ENCODE peak calls at places on chromosomes 5 and 9, in six cellular contexts. One of them, this sample, is unnamed. For H3K27me3, the result is how much of the 10 kb centered on the place peaks cover.

GRCh38 chr5:181173420-181174342 is 26.3 kb downstream of the OR2V2 start:
- DNase-seq in H1: peak
- DNase-seq in H9: peak
- DNase-seq in neuronal stem cell: no peak
- DNase-seq in IMR-90: peak
- DNase-seq in mesenchymal stem cell: peak
- DNase-seq in this sample: peak

GRCh38 chr9:70747335-70747734 is 332.9 kb upstream of the KLF9 start:
- DNase-seq in mesenchymal stem cell: no peak
- DNase-seq in neuronal stem cell: no peak
- DNase-seq in H1: no peak
- DNase-seq in H9: no peak
- DNase-seq in IMR-90: no peak
- DNase-seq in this sample: no peak

GRCh38 chr5:73160239-73160671 is 12.7 kb upstream of the TMEM174 start:
- DNase-seq in mesenchymal stem cell: no peak
- DNase-seq in H1: no peak
- DNase-seq in H9: no peak
- DNase-seq in neuronal stem cell: no peak
- DNase-seq in IMR-90: no peak
- DNase-seq in this sample: no peak

GRCh38 chr5:25995209-25995608 is 1043.2 kb downstream of the CDH9 start:
- DNase-seq in H9: no peak
- DNase-seq in H1: no peak
- DNase-seq in IMR-90: no peak
- DNase-seq in mesenchymal stem cell: no peak
- DNase-seq in neuronal stem cell: no peak
- DNase-seq in this sample: no peak

GRCh38 chr5:82142217-82142841 is 135.8 kb downstream of the RPS23 start:
- DNase-seq in H1: no peak
- DNase-seq in neuronal stem cell: no peak
- DNase-seq in mesenchymal stem cell: no peak
- DNase-seq in IMR-90: no peak
- DNase-seq in H9: no peak
- DNase-seq in this sample: no peak

GRCh38 chr5:67989457-67989856 is 226.1 kb upstream of the PIK3R1 start:
- DNase-seq in H9: no peak
- DNase-seq in neuronal stem cell: no peak
- DNase-seq in IMR-90: peak
- DNase-seq in mesenchymal stem cell: peak
- DNase-seq in H1: no peak
- DNase-seq in this sample: peak

GRCh38 chr5:41003670-41004376 is 67.3 kb downstream of the MROH2B start:
- DNase-seq in H9: no peak
- DNase-seq in IMR-90: no peak
- DNase-seq in neuronal stem cell: no peak
- DNase-seq in H1: no peak
- DNase-seq in mesenchymal stem cell: no peak
- DNase-seq in this sample: no peak

GRCh38 chr5:132369012-132369470 is 469 bp upstream of the SLC22A5 start:
- DNase-seq in H1: no peak
- DNase-seq in neuronal stem cell: no peak
- DNase-seq in mesenchymal stem cell: peak
- DNase-seq in IMR-90: no peak
- DNase-seq in H9: no peak
- DNase-seq in this sample: no peak

GRCh38 chr5:147882586-147883313 is 4.2 kb downstream of the SCGB3A2 start:
- DNase-seq in H9: no peak
- DNase-seq in neuronal stem cell: no peak
- DNase-seq in IMR-90: no peak
- DNase-seq in H1: no peak
- DNase-seq in mesenchymal stem cell: no peak
- DNase-seq in this sample: peak

GRCh38 chr5:142222881-142223558 is 101.8 kb downstream of the SPRY4 start:
- DNase-seq in mesenchymal stem cell: no peak
- DNase-seq in H1: no peak
- DNase-seq in neuronal stem cell: no peak
- DNase-seq in H9: no peak
- DNase-seq in IMR-90: no peak
- DNase-seq in this sample: no peak

GRCh38 chr5:148290271-148291195 is 21.7 kb upstream of the SPINK7 start:
- DNase-seq in neuronal stem cell: no peak
- DNase-seq in mesenchymal stem cell: peak
- DNase-seq in H9: peak
- DNase-seq in IMR-90: peak
- DNase-seq in H1: no peak
- DNase-seq in this sample: no peak

GRCh38 chr5:6760636-6761035 is 47.4 kb downstream of the TENT4A start:
- DNase-seq in H1: no peak
- DNase-seq in neuronal stem cell: no peak
- DNase-seq in mesenchymal stem cell: no peak
- DNase-seq in IMR-90: no peak
- DNase-seq in H9: no peak
- DNase-seq in this sample: no peak

GRCh38 chr9:134597041-134597913 is 44.3 kb upstream of the COL5A1 start:
- DNase-seq in IMR-90: peak
- DNase-seq in H1: no peak
- DNase-seq in H9: no peak
- DNase-seq in mesenchymal stem cell: peak
- DNase-seq in neuronal stem cell: no peak
- DNase-seq in this sample: no peak

GRCh38 chr9:129596541-129597328 is 24.2 kb downstream of the C9orf50 start:
- DNase-seq in mesenchymal stem cell: peak
- DNase-seq in H9: peak
- DNase-seq in neuronal stem cell: peak
- DNase-seq in IMR-90: peak
- DNase-seq in H1: peak
- DNase-seq in this sample: peak

GRCh38 chr9:15416880-15417279 is 5.8 kb upstream of the SNAPC3 start:
- DNase-seq in IMR-90: peak
- DNase-seq in H1: peak
- DNase-seq in H9: peak
- DNase-seq in mesenchymal stem cell: peak
- DNase-seq in neuronal stem cell: no peak
- DNase-seq in this sample: peak

GRCh38 chr9:136327313-136327971 is at the start of gene GPSM1:
- DNase-seq in mesenchymal stem cell: peak
- DNase-seq in neuronal stem cell: no peak
- DNase-seq in H9: no peak
- DNase-seq in H1: no peak
- DNase-seq in IMR-90: peak
- DNase-seq in this sample: no peak
- H4K91ac ChIP-seq in mesenchymal stem cell: peak
- H4K91ac ChIP-seq in neuronal stem cell: no peak
- H4K91ac ChIP-seq in H9: no peak
- H4K91ac ChIP-seq in H1: peak
- H4K91ac ChIP-seq in IMR-90: peak
- H4K91ac ChIP-seq in this sample: peak

GRCh38 chr5:35199886-35200285 is 30.4 kb downstream of the PRLR start:
- DNase-seq in neuronal stem cell: no peak
- DNase-seq in mesenchymal stem cell: no peak
- DNase-seq in H9: no peak
- DNase-seq in H1: no peak
- DNase-seq in IMR-90: no peak
- DNase-seq in this sample: no peak
- H3K27ac ChIP-seq in neuronal stem cell: no peak
- H3K27ac ChIP-seq in mesenchymal stem cell: no peak
- H3K27ac ChIP-seq in H9: no peak
- H3K27ac ChIP-seq in H1: no peak
- H3K27ac ChIP-seq in IMR-90: no peak
- H3K27ac ChIP-seq in this sample: no peak

GRCh38 chr5:179191506-179192184 is 131.5 kb downstream of the ZNF354C start:
- DNase-seq in H1: no peak
- DNase-seq in H9: no peak
- DNase-seq in IMR-90: no peak
- DNase-seq in neuronal stem cell: no peak
- DNase-seq in mesenchymal stem cell: no peak
- DNase-seq in this sample: no peak
- H3K27me3 ChIP-seq in H1: under half
- H3K27me3 ChIP-seq in H9: under half
- H3K27me3 ChIP-seq in IMR-90: under half
- H3K27me3 ChIP-seq in neuronal stem cell: under half
- H3K27me3 ChIP-seq in mesenchymal stem cell: under half
- H3K27me3 ChIP-seq in this sample: under half

GRCh38 chr5:39186722-39187539 is 32.4 kb downstream of the FYB1 start:
- DNase-seq in IMR-90: no peak
- DNase-seq in neuronal stem cell: no peak
- DNase-seq in mesenchymal stem cell: no peak
- DNase-seq in H1: no peak
- DNase-seq in H9: no peak
- DNase-seq in this sample: no peak

GRCh38 chr5:39186289-39186688 is 33.1 kb downstream of the FYB1 start:
- DNase-seq in H1: no peak
- DNase-seq in mesenchymal stem cell: no peak
- DNase-seq in neuronal stem cell: no peak
- DNase-seq in H9: no peak
- DNase-seq in IMR-90: no peak
- DNase-seq in this sample: no peak

GRCh38 chr5:39187873-39188731 is 31.3 kb downstream of the FYB1 start:
- DNase-seq in H1: no peak
- DNase-seq in IMR-90: no peak
- DNase-seq in neuronal stem cell: no peak
- DNase-seq in mesenchymal stem cell: no peak
- DNase-seq in H9: no peak
- DNase-seq in this sample: peak

GRCh38 chr5:39189297-39189955 is 29.9 kb downstream of the FYB1 start:
- DNase-seq in neuronal stem cell: no peak
- DNase-seq in IMR-90: no peak
- DNase-seq in H9: no peak
- DNase-seq in H1: no peak
- DNase-seq in mesenchymal stem cell: no peak
- DNase-seq in this sample: no peak

GRCh38 chr5:39185761-39186160 is 33.6 kb downstream of the FYB1 start:
- DNase-seq in IMR-90: no peak
- DNase-seq in neuronal stem cell: no peak
- DNase-seq in H9: no peak
- DNase-seq in H1: no peak
- DNase-seq in mesenchymal stem cell: no peak
- DNase-seq in this sample: no peak
- H4K91ac ChIP-seq in IMR-90: no peak
- H4K91ac ChIP-seq in neuronal stem cell: no peak
- H4K91ac ChIP-seq in H9: no peak
- H4K91ac ChIP-seq in H1: no peak
- H4K91ac ChIP-seq in mesenchymal stem cell: no peak
- H4K91ac ChIP-seq in this sample: no peak

DNA sequence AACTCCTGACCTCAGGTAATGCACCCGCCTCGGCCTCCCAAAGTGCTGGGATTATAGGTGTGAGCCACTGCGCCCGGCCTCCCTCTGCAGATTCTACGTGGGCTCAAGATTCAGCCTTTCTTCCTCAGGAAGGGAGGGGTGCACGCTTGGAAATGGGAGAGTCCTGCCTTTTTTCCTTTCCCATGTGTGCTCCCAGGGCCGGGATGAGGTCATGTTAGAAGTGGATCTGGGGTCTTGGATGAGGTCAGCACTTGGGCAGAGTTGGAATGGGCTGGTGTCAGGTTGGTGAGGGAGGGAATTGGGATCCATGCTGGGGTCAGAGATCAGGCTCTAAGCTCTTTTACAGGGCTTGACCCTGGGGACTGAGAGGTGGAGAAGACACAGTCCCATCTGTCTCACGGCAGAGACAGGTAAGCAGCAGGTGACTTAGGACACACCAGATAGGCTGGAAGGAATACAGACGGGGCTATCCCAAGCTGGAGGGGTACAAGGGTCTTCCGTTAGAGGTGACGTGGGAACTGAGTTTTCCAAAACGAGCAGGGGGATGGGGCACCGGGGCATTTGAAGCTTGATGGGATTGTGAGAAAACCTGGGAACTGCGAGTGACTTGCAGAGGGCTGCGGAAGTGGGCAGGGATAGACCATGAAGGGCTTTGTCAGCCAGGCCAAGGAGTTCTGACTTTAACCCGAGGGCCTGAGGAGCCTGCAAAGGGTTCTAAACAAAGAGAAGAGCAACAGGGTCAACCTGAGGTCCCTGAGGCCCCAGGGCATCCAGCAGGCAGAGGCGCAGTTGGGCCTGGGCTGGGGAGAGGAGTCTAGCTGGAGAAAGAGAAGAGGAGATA is 1.8 kb upstream of the AQP7 start:
- DNase-seq in mesenchymal stem cell: no peak
- DNase-seq in IMR-90: no peak
- DNase-seq in H1: no peak
- DNase-seq in H9: no peak
- DNase-seq in neuronal stem cell: no peak
- DNase-seq in this sample: no peak
- H3K27ac ChIP-seq in mesenchymal stem cell: no peak
- H3K27ac ChIP-seq in IMR-90: no peak
- H3K27ac ChIP-seq in H1: no peak
- H3K27ac ChIP-seq in H9: no peak
- H3K27ac ChIP-seq in neuronal stem cell: no peak
- H3K27ac ChIP-seq in this sample: no peak

GRCh38 chr9:84590706-84591105 is 78.8 kb upstream of the NTRK2 start:
- DNase-seq in mesenchymal stem cell: no peak
- DNase-seq in neuronal stem cell: no peak
- DNase-seq in H1: no peak
- DNase-seq in IMR-90: no peak
- DNase-seq in H9: no peak
- DNase-seq in this sample: no peak

GRCh38 chr9:84597131-84597530 is 72.4 kb upstream of the NTRK2 start:
- DNase-seq in H1: no peak
- DNase-seq in H9: no peak
- DNase-seq in mesenchymal stem cell: no peak
- DNase-seq in neuronal stem cell: no peak
- DNase-seq in IMR-90: no peak
- DNase-seq in this sample: no peak

GRCh38 chr9:84589514-84589913 is 80.0 kb upstream of the NTRK2 start:
- DNase-seq in H9: no peak
- DNase-seq in IMR-90: no peak
- DNase-seq in neuronal stem cell: no peak
- DNase-seq in H1: no peak
- DNase-seq in mesenchymal stem cell: no peak
- DNase-seq in this sample: no peak

DNA sequence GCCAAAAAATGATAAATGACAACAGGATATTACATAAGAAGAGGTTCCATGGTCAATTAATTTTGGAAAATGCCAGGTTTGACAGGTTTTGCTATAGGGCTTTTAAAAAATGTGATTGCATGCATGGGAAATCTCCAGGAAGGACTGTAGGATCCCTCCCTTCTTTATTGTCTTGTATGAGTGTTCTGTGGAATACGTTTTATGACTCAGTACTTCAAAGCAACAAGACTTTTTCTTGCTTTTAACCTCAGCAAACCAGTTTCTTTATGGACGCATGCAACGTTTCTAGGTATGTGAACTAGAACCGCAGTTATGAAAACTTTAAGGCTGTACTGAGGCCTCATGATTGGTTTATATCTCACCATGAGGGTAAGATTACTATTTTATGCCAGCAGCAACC is 76.6 kb upstream of the NTRK2 start:
- DNase-seq in neuronal stem cell: no peak
- DNase-seq in mesenchymal stem cell: no peak
- DNase-seq in IMR-90: no peak
- DNase-seq in H1: no peak
- DNase-seq in H9: no peak
- DNase-seq in this sample: no peak
- H3K27me3 ChIP-seq in neuronal stem cell: under half
- H3K27me3 ChIP-seq in mesenchymal stem cell: under half
- H3K27me3 ChIP-seq in IMR-90: under half
- H3K27me3 ChIP-seq in H1: under half
- H3K27me3 ChIP-seq in H9: under half
- H3K27me3 ChIP-seq in this sample: under half

This sample was measured in trophoblast cell.